ENCODE peak calls at places on chromosomes 12 and 14, in eight cellular contexts. D is fibroblast of mammary gland, G is MCF 10A, F is endothelial cell, O is AG10803, U is fibroblast of the aortic adventitia, K is fibroblast of lung, T is cardiac fibroblast. S is an unnamed sample.

GRCh38 chr14:34685819-34686428 is 28.5 kb downstream of the CFL2 start:
- DNase-seq in D (no peak), G (no peak), F (no peak), O (no peak), U (no peak), K (no peak), T (no peak), S (no peak)

GRCh38 chr12:1922075-1922709 is 3.7 kb upstream of the CACNA2D4 start:
- DNase-seq in D (no peak), G (no peak), F (no peak), O (no peak), U (no peak), K (no peak), T (no peak), S (no peak)

GRCh38 chr14:96352708-96353107 is 10.4 kb downstream of the ATG2B start:
- DNase-seq in D (no peak), G (no peak), F (no peak), O (no peak), U (no peak), K (peak; percentile 17), T (no peak), S (no peak)

GRCh38 chr14:24339284-24340151 is at the start of gene RIPK3:
- DNase-seq in D (no peak), G (no peak), F (no peak), O (no peak), U (no peak), K (no peak), T (no peak), S (no peak)

GRCh38 chr12:57248934-57249742 is 1.8 kb downstream of the STAC3 start:
- DNase-seq in D (peak; percentile 19), G (no peak), F (no peak), O (no peak), U (no peak), K (no peak), T (no peak), S (no peak)

GRCh38 chr14:54278087-54278486 is 118.7 kb upstream of the CDKN3 start:
- DNase-seq in D (no peak), G (no peak), F (no peak), O (no peak), U (no peak), K (no peak), T (no peak), S (no peak)

GRCh38 chr14:72771561-72771960 is 122.3 kb downstream of the DPF3 start:
- DNase-seq in D (no peak), G (no peak), F (no peak), O (no peak), U (no peak), K (no peak), T (no peak), S (no peak)

GRCh38 chr12:104763163-104763805 is 194.8 kb downstream of the SLC41A2 start:
- DNase-seq in D (peak; percentile 63), G (peak; percentile 52), F (no peak), O (no peak), U (no peak), K (peak; percentile 14), T (no peak), S (peak; percentile 16)

GRCh38 chr14:72892879-72893635 is 844 bp downstream of the DPF3 start:
- DNase-seq in D (no peak), G (peak; percentile 13), F (peak; percentile 41), O (no peak), U (peak; percentile 23), K (peak; percentile 33), T (no peak), S (no peak)

GRCh38 chr14:102078840-102079699 is 7.8 kb downstream of the HSP90AA1 start:
- DNase-seq in D (no peak), G (no peak), F (no peak), O (no peak), U (no peak), K (no peak), T (no peak), S (no peak)

GRCh38 chr12:125122668-125123067 is 57.4 kb downstream of the AACS start:
- DNase-seq in D (no peak), G (no peak), F (no peak), O (no peak), U (no peak), K (no peak), T (no peak), S (no peak)

GRCh38 chr14:91297081-91297711 is 52.7 kb upstream of the GPR68 start:
- DNase-seq in D (no peak), G (no peak), F (no peak), O (no peak), U (no peak), K (no peak), T (no peak), S (no peak)

GRCh38 chr14:61764342-61765122 is 2.3 kb downstream of the SNAPC1 start:
- DNase-seq in D (no peak), G (no peak), F (no peak), O (no peak), U (no peak), K (no peak), T (no peak), S (no peak)

GRCh38 chr14:50835280-50835679 is 4.3 kb upstream of the NIN start:
- DNase-seq in D (peak; percentile 49), G (no peak), F (no peak), O (peak; percentile 85), U (peak; percentile 44), K (peak; percentile 45), T (no peak), S (no peak)

GRCh38 chr14:99728231-99728920 is 44.3 kb downstream of the CYP46A1 start:
- DNase-seq in D (no peak), G (no peak), F (no peak), O (no peak), U (no peak), K (no peak), T (no peak), S (no peak)

DNA sequence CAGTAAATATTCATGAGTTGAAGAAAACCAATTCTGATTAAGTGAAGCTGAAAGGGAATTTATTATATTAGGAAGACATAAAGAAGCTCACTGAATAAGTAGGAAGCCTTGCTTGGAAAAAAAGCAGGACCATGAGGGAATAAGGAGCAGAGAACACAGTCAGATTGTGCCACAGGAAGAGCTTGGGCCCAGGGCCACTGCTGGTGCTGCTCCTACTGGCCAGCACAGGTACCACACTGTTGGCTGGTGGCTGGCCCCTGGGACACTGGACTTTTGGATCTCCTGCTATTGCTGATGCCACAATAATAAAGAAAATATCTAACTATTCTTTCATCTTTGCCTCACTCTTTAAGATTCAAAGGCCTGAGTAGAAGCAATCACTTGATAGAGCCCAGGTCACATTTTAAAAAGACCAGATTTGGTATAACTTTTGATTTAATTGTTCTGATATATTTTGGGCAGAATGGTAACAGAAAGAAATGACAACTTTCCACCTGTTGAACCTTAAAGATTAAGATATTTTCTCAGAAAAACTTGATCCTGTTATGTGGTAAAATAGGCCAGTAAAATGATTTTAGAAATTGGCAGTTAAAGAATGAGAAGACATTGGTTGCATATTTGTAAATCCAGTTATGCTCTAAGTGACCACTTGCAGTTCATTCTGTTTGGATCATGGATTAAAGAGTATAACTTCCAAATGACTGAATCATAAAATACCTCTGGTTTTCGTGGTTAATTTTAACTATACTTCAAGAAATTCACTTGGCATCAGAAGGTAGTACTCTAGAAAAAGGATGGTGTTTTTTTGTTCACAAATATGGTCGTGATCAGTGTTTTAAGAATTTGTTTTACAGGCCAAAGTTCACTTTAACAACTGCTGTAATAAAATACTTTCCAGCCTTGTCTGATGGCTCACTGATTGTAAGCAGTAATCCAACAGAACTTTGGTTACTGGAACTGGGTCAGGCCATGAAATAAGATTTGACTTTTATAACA is 68.3 kb downstream of the DERA start:
- DNase-seq in D (peak; percentile 90), G (peak; percentile 28), F (peak; percentile 60), O (peak; percentile 96), U (peak; percentile 93), K (peak; percentile 97), T (peak; percentile 69), S (no peak)
- TF ChIP-seq CTCF in D (peak; percentile 69), G (peak; percentile 49), F (peak; percentile 79), O (peak; percentile 64), U (peak; percentile 72), K (peak; percentile 48), T (peak; percentile 75), S (peak; percentile 65)

GRCh38 chr14:76810953-76811400 is 1.7 kb downstream of the ANGEL1 start:
- DNase-seq in D (peak; percentile 52), G (peak; percentile 57), F (peak; percentile 17), O (peak; percentile 47), U (peak; percentile 51), K (peak; percentile 27), T (peak; percentile 64), S (no peak)

GRCh38 chr14:76811561-76811960 is 1.1 kb downstream of the ANGEL1 start:
- DNase-seq in D (no peak), G (peak; percentile 13), F (no peak), O (peak; percentile 56), U (peak; percentile 31), K (peak; percentile 51), T (no peak), S (no peak)

GRCh38 chr14:76812422-76813383 is at the start of gene ANGEL1:
- DNase-seq in D (peak; percentile 89), G (peak; percentile 96), F (peak; percentile 96), O (peak; percentile 93), U (peak; percentile 91), K (peak; percentile 92), T (peak; percentile 97), S (peak; percentile 82)

GRCh38 chr14:76810525-76810924 is 2.2 kb downstream of the ANGEL1 start:
- DNase-seq in D (no peak), G (no peak), F (no peak), O (no peak), U (no peak), K (no peak), T (no peak), S (no peak)

DNA sequence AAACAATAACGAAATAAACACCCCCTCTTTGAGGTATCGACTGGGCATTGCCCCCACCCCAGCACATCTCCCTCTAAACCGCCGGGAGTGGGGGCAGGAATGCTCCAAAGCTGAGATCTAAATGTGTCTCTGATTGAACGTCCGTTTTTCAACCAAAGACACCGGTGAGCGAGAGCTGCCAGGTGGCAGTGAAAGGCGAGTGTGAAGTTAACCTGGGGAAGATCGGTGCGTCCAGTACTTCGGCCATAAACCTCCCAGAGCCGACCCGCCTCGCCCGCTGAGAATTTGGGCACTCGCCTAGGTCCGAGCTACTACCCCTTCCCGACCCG is 625 bp downstream of the ANGEL1 start:
- DNase-seq in D (no peak), G (peak; percentile 38), F (peak; percentile 9), O (no peak), U (no peak), K (no peak), T (no peak), S (no peak)
- TF ChIP-seq CTCF in D (no peak), G (no peak), F (no peak), O (no peak), U (no peak), K (no peak), T (no peak), S (no peak)

GRCh38 chr14:31270196-31270772 is 62.7 kb upstream of the HECTD1 start:
- DNase-seq in D (peak; percentile 25), G (peak; percentile 17), F (no peak), O (no peak), U (peak; percentile 17), K (no peak), T (no peak), S (no peak)
- TF ChIP-seq CTCF in D (peak; percentile 39), G (peak; percentile 27), F (no peak), O (peak; percentile 34), U (peak; percentile 52), K (no peak), T (peak; percentile 66), S (peak; percentile 39)

DNA sequence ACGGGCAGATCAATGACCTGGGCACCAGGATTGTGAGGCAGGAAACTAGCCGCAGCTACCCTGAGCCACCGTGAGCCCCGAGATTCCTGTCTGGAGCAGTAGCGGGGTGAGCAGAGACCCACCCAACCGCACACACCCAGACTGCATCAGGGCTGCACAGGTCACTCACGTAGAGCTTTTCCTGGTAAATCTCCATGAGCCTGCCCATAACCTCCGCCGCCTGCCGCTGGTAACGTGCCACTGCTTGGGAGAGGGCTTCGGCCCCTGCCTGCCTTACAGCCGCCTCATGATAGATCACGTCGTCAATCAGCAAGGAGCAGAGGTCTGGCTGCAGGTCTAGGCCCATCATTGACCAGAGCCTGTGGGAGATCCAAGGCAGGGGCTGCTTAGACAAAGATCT is 38.5 kb upstream of the RAB35 start:
- DNase-seq in D (no peak), G (no peak), F (no peak), O (no peak), U (no peak), K (no peak), T (no peak), S (no peak)
- TF ChIP-seq CTCF in D (no peak), G (no peak), F (no peak), O (no peak), U (no peak), K (no peak), T (no peak), S (no peak)